ENCODE peak calls at places on chromosomes 12 and 14, in five cellular contexts. V, I, M, A and S are unnamed samples. For H3K9me3 and H3K27me3, the result is how much of the 10 kb centered on the place peaks cover.

GRCh38 chr14:79820866-79821535 is 390.3 kb downstream of the DIO2 start:
- DNase-seq in I (no peak), V (no peak), M (peak), A (no peak), S (no peak)

GRCh38 chr14:104580961-104581360 is 1.4 kb downstream of the C14orf180 start:
- DNase-seq in V (no peak), A (peak), I (peak), M (no peak), S (no peak)

GRCh38 chr14:27006520-27006919 is 408.7 kb upstream of the NOVA1 start:
- DNase-seq in I (no peak), M (no peak), A (no peak), V (no peak), S (no peak)

GRCh38 chr12:117279606-117280005 is 81.8 kb downstream of the NOS1 start:
- DNase-seq in I (no peak), A (no peak), V (no peak), M (no peak), S (no peak)

GRCh38 chr14:83372271-83372670 is 1838.6 kb upstream of the SEL1L start:
- DNase-seq in A (peak), V (no peak), M (no peak), I (no peak), S (no peak)

GRCh38 chr12:121288941-121289340 is 7.6 kb downstream of the CAMKK2 start:
- DNase-seq in I (no peak), M (no peak), V (no peak), A (no peak), S (no peak)

GRCh38 chr12:68611094-68611818 is 557 bp downstream of the RAP1B start:
- DNase-seq in A (peak), M (peak), I (peak), V (peak), S (peak)

GRCh38 chr12:116610971-116611541 is 51.9 kb downstream of the MAP1LC3B2 start:
- DNase-seq in I (no peak), V (no peak), A (no peak), M (no peak), S (no peak)

GRCh38 chr12:121251838-121252237 is 41.9 kb downstream of the P2RX4 start:
- DNase-seq in M (no peak), A (no peak), I (no peak), V (no peak), S (no peak)

GRCh38 chr12:97276198-97276580 is 186.4 kb upstream of the RMST start:
- DNase-seq in A (no peak), V (no peak), I (no peak), M (peak), S (no peak)

GRCh38 chr12:89353823-89354629 is 1.7 kb upstream of the DUSP6 start:
- DNase-seq in I (peak), A (peak), V (peak), M (peak), S (no peak)

GRCh38 chr14:32201816-32202467 is at the start of gene RNU6-7:
- DNase-seq in I (peak), V (peak), M (peak), A (peak), S (no peak)

GRCh38 chr12:97194551-97194950 is 268.1 kb upstream of the RMST start:
- DNase-seq in I (no peak), A (no peak), V (no peak), M (no peak), S (no peak)

GRCh38 chr14:36173161-36173560 is 3.4 kb downstream of the PTCSC3 start:
- DNase-seq in A (no peak), M (no peak), V (no peak), I (no peak), S (no peak)

GRCh38 chr14:32865827-32866376 is 72.8 kb upstream of the NPAS3 start:
- DNase-seq in I (no peak), A (no peak), V (no peak), M (no peak), S (no peak)

GRCh38 chr14:37051153-37051552 is 121.3 kb downstream of the SLC25A21 start:
- DNase-seq in I (no peak), A (no peak), V (no peak), M (no peak), S (no peak)

GRCh38 chr14:33134975-33135374 is 196.3 kb downstream of the NPAS3 start:
- DNase-seq in V (no peak), A (no peak), I (no peak), M (no peak), S (no peak)

GRCh38 chr12:67358686-67359374 is 89.7 kb downstream of the CAND1 start:
- DNase-seq in A (peak), V (no peak), I (no peak), M (no peak), S (no peak)

GRCh38 chr12:65881348-65881961 is 57.2 kb downstream of the HMGA2 start:
- DNase-seq in A (peak), V (no peak), I (peak), M (peak), S (no peak)

GRCh38 chr12:9910716-9911421 is 21.3 kb downstream of the CLEC2A start:
- DNase-seq in I (no peak), V (no peak), M (peak), A (no peak), S (no peak)

GRCh38 chr12:62472472-62472871 is 5.8 kb downstream of the MON2 start:
- DNase-seq in A (no peak), I (no peak), M (peak), V (no peak), S (no peak)

GRCh38 chr12:86134571-86134970 is 121.6 kb downstream of the MGAT4C start:
- DNase-seq in V (no peak), M (no peak), I (no peak), A (peak), S (no peak)

GRCh38 chr14:89953602-89954001 is 928 bp downstream of the EFCAB11 start:
- DNase-seq in I (no peak), V (no peak), M (no peak), A (no peak), S (no peak)

GRCh38 chr14:20553024-20553423 is 7.8 kb downstream of the RNASE9 start:
- DNase-seq in V (no peak), A (no peak), I (no peak), M (no peak), S (no peak)

GRCh38 chr12:113242018-113242418 is 20.8 kb downstream of the TPCN1 start:
- DNase-seq in V (no peak), A (no peak), I (peak), M (no peak), S (no peak)

GRCh38 chr12:82964446-82964845 is 277.7 kb downstream of the TMTC2 start:
- DNase-seq in V (no peak), M (no peak), I (no peak), A (no peak), S (no peak)

GRCh38 chr14:74238974-74239847 is at the start of gene VSX2:
- DNase-seq in I (no peak), A (no peak), M (peak), V (no peak), S (no peak)
- H3K4me3 ChIP-seq in I (peak), A (no peak), M (peak), V (no peak), S (peak)

GRCh38 chr14:97453991-97454390 is 656.8 kb downstream of the VRK1 start:
- DNase-seq in I (no peak), V (no peak), M (no peak), A (no peak), S (no peak)
- H3K9me3 ChIP-seq in I (under half), V (under half), M (under half), A (under half), S (under half)

GRCh38 chr14:56886471-56887062 is 76.3 kb upstream of the OTX2 start:
- DNase-seq in A (no peak), M (no peak), V (no peak), I (no peak), S (no peak)

GRCh38 chr14:56888274-56888673 is 78.0 kb upstream of the OTX2 start:
- DNase-seq in A (no peak), I (no peak), M (peak), V (no peak), S (no peak)

GRCh38 chr14:56887211-56887610 is 76.9 kb upstream of the OTX2 start:
- DNase-seq in I (no peak), M (peak), A (no peak), V (no peak), S (no peak)

GRCh38 chr14:56884617-56885016 is 74.3 kb upstream of the OTX2 start:
- DNase-seq in A (no peak), I (no peak), M (peak), V (no peak), S (no peak)

DNA sequence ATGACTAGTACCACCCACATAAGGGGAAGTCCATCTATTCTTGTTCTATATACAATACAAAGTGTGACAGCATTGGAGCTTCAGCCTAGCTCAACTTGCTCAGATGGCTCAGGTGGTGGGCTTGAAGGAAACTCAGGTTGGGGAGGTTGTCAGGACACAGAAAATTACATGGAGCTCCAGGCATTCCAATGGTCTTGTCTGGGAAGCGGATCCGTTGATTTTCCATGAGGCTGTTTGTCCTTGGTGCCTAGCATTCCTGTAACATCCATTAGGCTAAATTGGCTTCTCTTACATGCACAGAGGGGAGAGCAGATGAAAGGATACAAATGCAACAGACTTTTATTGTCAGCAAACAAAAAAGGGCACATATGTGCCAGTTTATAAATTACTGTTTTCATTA is 75.5 kb upstream of the OTX2 start:
- DNase-seq in A (no peak), M (peak), V (no peak), I (no peak), S (no peak)
- H3K27me3 ChIP-seq in A (under half), M (under half), V (under half), I (under half), S (under half)

DNA sequence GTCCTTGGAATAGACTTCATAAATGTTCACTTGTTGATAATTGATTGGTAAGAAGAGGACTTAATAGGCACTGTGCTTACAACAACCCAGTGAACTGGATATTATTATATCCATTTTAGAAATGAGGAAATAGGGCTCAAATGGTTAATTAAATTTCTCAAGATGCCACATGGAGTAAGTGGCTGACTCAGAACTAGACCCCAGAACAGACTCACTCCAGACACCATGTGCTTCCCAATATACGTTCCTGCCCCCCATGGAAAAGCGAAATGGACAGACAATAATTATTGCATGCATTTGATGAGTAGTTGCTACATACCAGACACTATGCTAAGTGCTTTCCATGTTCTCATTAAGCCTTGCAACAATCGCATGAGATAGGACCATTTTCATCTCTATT is 895 bp upstream of the ANKS1B start:
- DNase-seq in M (no peak), V (no peak), A (no peak), I (no peak), S (no peak)
- H3K4me3 ChIP-seq in M (peak), V (no peak), A (no peak), I (peak), S (peak)